ENCODE peak calls at places on chromosomes 4 and X, in four cellular contexts. I, B, T and W are unnamed samples.
A peak's percentile ranks its signal among the peaks of the same experiment; 100 is the strongest.

GRCh38 chr4:153211986-153212720 is 7.9 kb downstream of the TRIM2 start:
- DNase-seq in I (no peak), T (no peak), B (peak; percentile 74), W (no peak)

GRCh38 chrX:100687546-100687945 is 43.5 kb downstream of the SRPX2 start:
- DNase-seq in B (no peak), I (no peak), T (no peak), W (no peak)

GRCh38 chrX:56800801-56801200 is 71.8 kb downstream of the NBDY start:
- DNase-seq in I (peak; percentile 28), B (no peak), T (no peak), W (peak; percentile 53)

GRCh38 chr4:179625391-179625790 is 2183.2 kb upstream of the AGA start:
- DNase-seq in T (no peak), B (peak; percentile 24), I (no peak), W (no peak)

GRCh38 chrX:145817666-145818521 is at the start of gene SLITRK2:
- DNase-seq in T (no peak), I (no peak), B (no peak), W (no peak)

GRCh38 chrX:151875270-151876026 is 37.2 kb upstream of the MAGEA4 start:
- DNase-seq in B (peak; percentile 18), T (no peak), I (no peak), W (no peak)

GRCh38 chr4:11790230-11790629 is 361.5 kb upstream of the HS3ST1 start:
- DNase-seq in T (no peak), B (no peak), I (no peak), W (no peak)

GRCh38 chrX:107541244-107541643 is 87.1 kb upstream of the PRPS1 start:
- DNase-seq in I (no peak), B (no peak), T (no peak), W (no peak)

GRCh38 chr4:26256016-26256415 is 64.8 kb upstream of the RBPJ start:
- DNase-seq in T (no peak), I (no peak), B (no peak), W (no peak)

GRCh38 chrX:23764183-23764582 is 18.8 kb upstream of the SAT1 start:
- DNase-seq in I (no peak), T (no peak), B (no peak), W (no peak)

GRCh38 chrX:84735025-84735424 is 232.8 kb upstream of the HDX start:
- DNase-seq in B (peak; percentile 89), T (no peak), I (no peak), W (no peak)

GRCh38 chrX:84724576-84724975 is 222.3 kb upstream of the HDX start:
- DNase-seq in I (no peak), T (no peak), B (no peak), W (no peak)

GRCh38 chrX:84729408-84729807 is 227.2 kb upstream of the HDX start:
- DNase-seq in B (no peak), I (no peak), T (no peak), W (no peak)

GRCh38 chrX:84729809-84730208 is 227.6 kb upstream of the HDX start:
- DNase-seq in I (no peak), B (peak; percentile 21), T (no peak), W (peak; percentile 24)
- H3K4me3 ChIP-seq in I (no peak overlapping the region), B (no peak overlapping the region), T (no peak overlapping the region), W (no peak overlapping the region)

DNA sequence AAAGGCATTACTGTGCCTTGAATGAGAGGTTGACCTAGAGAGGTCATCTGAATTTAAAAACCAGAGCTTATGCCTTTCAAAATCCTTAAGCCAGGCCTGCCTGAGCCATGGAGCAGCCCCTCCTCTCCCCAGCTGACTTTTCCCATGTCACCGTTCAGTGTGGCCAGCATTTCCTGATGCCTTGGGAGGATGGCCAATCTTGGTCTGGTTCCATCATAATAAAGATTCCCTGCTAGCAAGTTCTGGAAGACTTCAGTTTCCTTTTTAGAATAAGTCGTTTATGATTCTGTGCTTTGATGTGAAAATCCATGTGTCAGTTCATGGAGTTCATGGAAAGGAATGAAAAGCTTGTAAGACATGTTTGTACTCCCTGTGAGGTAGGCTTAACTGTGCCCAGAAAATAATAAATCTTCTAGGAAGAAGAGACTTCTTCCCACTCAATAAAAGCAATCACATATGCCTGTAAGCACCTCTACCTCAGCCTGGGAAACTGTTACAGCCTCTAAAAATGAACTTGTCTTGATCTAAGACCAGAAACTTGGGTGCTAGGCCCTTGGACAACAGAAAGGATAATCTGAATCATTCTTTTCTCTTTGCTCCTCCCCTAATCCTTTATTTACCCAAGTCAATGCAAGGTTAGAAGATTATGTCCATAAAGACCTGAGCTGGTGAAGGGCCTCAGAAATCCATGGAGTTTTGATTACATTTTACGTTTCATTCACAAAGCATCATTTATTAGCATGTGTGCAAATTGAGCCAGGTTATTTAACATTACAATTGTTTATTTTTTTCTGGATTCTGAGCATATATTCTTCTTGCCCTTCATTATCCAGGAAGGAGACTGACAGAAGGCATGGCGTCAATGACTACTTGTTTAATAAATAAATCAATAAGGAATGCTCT is 84.0 kb upstream of the TBC1D9 start:
- DNase-seq in T (no peak), I (no peak), B (no peak), W (no peak)
- H3K27me3 ChIP-seq in T (no peaks in the 10 kb centered on the region), I (no peaks in the 10 kb centered on the region), B (no peaks in the 10 kb centered on the region), W (no peaks in the 10 kb centered on the region)

DNA sequence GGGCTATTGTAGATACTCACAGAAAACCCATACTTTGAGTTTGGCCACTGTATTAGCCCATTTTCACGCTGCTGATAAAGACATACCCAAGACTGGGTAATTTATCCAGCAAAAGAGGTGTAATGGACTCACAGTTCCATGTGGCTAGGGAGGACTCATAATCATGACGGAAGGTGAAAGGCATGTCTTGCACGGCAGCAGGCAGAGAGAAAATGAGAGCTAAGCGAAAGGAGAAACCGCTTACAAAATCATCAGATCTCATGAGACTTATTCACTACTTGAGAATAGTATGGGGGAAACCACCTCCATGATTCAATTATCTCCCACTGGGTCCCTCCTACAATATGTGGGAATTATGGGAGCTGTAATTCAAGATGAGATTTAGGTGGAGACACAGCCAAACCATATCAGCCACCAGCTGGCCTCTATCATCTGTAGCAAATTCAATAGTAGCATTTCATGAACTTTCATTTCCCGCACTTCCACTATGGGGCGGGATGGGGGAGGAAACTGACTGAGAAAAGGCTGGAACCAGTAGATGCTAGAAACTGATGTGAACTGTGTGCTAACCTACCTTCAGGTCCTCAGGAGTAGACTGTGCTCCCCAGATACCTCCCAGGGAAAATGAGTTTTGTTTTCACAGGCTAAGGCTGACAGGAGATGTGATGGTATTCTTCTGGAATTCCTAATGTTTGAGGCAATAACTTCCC is 35.3 kb upstream of the LGI2 start:
- DNase-seq in T (no peak), B (no peak), I (no peak), W (no peak)
- H3K4me3 ChIP-seq in T (no peak overlapping the region), B (no peak overlapping the region), I (no peak overlapping the region), W (no peak overlapping the region)

DNA sequence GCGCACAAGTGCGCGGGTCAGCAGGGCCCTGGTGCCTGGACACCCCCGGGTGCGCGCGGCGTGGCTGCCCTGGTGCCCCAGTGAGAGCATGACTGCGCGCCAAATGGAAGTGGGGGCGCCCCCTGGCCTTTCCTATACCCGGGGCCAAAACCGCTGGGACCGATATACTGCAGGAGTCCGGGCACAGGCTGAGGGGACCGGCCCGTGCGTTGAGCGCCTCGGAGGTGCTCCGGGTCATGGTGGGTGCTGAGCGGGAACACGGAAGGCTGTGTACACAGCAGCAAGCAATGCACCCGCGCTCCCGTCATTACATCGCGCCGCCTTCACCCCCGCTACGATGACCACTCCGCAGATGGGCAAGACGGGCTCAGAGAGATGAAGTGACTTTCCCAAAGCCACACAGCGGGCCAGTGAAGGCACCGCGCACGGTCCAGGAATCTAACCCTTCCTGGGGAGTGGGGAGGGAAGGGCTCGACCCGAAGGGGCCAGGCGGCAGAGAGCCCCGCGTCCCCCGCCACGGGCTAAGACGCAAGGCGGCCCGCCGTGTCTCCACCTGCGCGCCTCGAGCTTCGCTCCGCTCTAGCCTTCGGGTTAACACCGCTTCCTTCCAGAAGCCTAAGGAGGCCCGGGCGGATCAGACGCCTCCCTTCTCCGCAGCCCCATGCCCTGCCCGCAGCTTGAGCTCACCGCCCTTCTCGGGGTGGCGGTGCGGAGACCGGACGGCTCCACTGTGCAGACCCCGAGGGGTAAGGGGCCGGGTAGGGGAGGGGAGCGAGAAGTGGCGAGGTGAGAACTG is 11.3 kb downstream of the HMX1 start:
- DNase-seq in B (no peak), I (no peak), T (no peak), W (no peak)
- H3K27me3 ChIP-seq in B (peaks cover 68% of the 10 kb centered on the region), I (peaks cover 12% of the 10 kb centered on the region), T (peaks cover 56% of the 10 kb centered on the region), W (peaks cover 11% of the 10 kb centered on the region)

GRCh38 chr4:106312997-106313522 is 2.9 kb downstream of the TBCK start:
- DNase-seq in T (no peak), B (no peak), I (no peak), W (no peak)

GRCh38 chr4:106315968-106316772 is at the start of the genes AIMP1 and TBCK:
- DNase-seq in T (peak; percentile 91), I (peak; percentile 81), B (peak; percentile 76), W (peak; percentile 92)

GRCh38 chr4:106315476-106315967 is 487 bp downstream of the TBCK start:
- DNase-seq in B (peak; percentile 98), I (no peak), T (peak; percentile 30), W (no peak)

GRCh38 chr4:106316773-106317409 is 541 bp downstream of the AIMP1 start:
- DNase-seq in I (no peak), T (no peak), B (no peak), W (no peak)

GRCh38 chr4:106314960-106315359 is 1.0 kb downstream of the TBCK start:
- DNase-seq in T (no peak), I (no peak), B (no peak), W (no peak)
- H3K4me3 ChIP-seq in T (no peak overlapping the region), I (peak overlapping the region; percentile 91), B (peak overlapping the region; percentile 51), W (peak overlapping the region; percentile 95)

DNA sequence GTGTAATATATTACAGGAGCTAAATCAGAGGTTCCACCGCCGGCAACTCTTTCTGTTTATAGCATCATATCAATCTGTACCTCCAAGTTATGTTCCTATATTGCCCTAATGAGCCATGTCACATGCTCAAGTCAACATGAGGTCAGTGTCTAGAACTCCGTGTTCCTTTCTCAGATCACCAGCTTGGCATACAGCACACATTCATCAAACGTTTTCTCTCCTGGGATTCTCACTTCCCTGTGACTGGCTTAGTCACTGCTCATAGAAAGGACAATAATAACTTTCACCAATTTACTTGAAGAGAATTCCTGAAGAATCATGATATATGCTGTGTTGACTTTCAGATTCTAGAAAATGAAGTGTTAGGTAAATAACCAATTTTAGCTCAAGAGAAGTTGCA is 531.9 kb upstream of the SPANXN1 start:
- DNase-seq in T (no peak), B (no peak), I (no peak), W (no peak)
- H3K27me3 ChIP-seq in T (no peaks in the 10 kb centered on the region), B (no peaks in the 10 kb centered on the region), I (no peaks in the 10 kb centered on the region), W (no peaks in the 10 kb centered on the region)

DNA sequence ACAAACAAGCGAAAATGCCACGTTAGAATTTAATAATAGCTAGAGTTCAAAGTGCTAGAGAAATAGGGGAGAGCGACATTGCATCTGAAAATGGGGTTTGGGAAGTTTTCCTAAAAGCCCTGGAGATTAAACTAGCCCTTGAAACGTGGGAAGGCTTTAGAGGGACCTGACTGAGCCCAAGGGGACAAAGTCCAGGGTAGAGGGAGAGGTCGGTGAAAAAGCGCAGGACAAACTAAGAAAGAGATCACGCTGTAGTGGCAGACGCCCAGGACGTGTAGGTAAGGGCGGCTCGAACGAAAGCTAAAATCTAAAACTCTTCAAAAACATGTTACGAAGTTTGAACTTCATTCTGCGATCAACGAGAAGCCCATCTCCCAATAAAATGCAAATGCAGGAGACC is 1.1 kb upstream of the ATP11C start:
- DNase-seq in I (no peak), B (no peak), T (no peak), W (no peak)
- H3K4me3 ChIP-seq in I (no peak overlapping the region), B (peak overlapping the region; percentile 71), T (no peak overlapping the region), W (no peak overlapping the region)

DNA sequence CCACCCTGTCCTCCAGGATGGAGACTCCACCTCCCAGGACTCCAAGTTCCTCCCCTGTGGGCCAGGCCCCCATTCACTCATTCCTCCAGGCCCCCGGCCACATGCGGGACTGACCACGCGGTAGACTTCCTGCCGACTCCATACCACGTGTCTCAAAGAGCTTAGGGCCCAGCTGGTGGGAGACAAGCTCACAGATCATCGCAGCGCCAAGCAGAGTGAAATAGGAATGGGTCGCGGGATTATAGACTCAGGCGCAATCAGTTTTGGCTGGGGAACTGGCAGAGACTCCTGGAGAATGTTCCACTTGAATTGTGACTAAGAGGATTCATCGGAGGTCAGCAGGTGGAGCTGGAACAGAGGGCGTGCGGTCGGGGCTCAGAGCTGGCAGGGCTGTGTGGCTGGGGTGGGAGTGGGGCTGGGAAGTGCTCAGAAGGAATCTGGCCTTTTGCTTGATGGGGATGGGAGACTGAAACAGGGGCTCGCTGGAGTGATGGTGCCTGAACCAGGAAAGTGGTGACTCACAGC is 15.7 kb downstream of the ATP2B3 start:
- DNase-seq in B (no peak), I (no peak), T (no peak), W (no peak)
- H3K27me3 ChIP-seq in B (peaks cover 2% of the 10 kb centered on the region), I (no peaks in the 10 kb centered on the region), T (peaks cover 6% of the 10 kb centered on the region), W (no peaks in the 10 kb centered on the region)